ENCODE peak calls at places on chromosomes 2 and 18, in eight cellular contexts. Y, G, O, E, J, V, H and Z are unnamed samples.

GRCh38 chr2:62149708-62150107 is 46.2 kb upstream of the B3GNT2 start:
- DNase-seq in Y (no peak), G (peak; percentile 56), O (no peak), E (peak; percentile 95), J (peak; percentile 80), V (peak; percentile 83), H (no peak), Z (no peak)

GRCh38 chr2:25558262-25558661 is 115.1 kb downstream of the DTNB start:
- DNase-seq in Y (peak; percentile 78), G (peak; percentile 18), O (peak; percentile 22), E (peak; percentile 74), J (peak; percentile 82), V (peak; percentile 57), H (no peak), Z (no peak)

GRCh38 chr2:200320344-200320743 is 13.9 kb downstream of the SPATS2L start:
- DNase-seq in Y (no peak), G (no peak), O (no peak), E (no peak), J (no peak), V (peak; percentile 56), H (no peak), Z (no peak)

GRCh38 chr2:165082479-165082878 is 121.4 kb downstream of the SCN3A start:
- DNase-seq in Y (no peak), G (no peak), O (no peak), E (no peak), J (no peak), V (no peak), H (no peak), Z (no peak)

GRCh38 chr2:3595985-3596384 is 1.1 kb downstream of the COLEC11 start:
- DNase-seq in Y (peak; percentile 82), G (no peak), O (no peak), E (no peak), J (no peak), V (no peak), H (no peak), Z (no peak)

GRCh38 chr18:11946756-11947155 is 34.6 kb upstream of the IMPA2 start:
- DNase-seq in Y (no peak), G (no peak), O (no peak), E (peak; percentile 76), J (peak; percentile 68), V (peak; percentile 77), H (peak; percentile 64), Z (no peak)

GRCh38 chr2:189024861-189025618 is 50.9 kb downstream of the COL3A1 start:
- DNase-seq in Y (no peak), G (no peak), O (no peak), E (peak; percentile 47), J (peak; percentile 16), V (peak; percentile 13), H (no peak), Z (peak; percentile 42)

GRCh38 chr18:11154983-11155759 is 5.8 kb upstream of the PIEZO2 start:
- DNase-seq in Y (no peak), G (no peak), O (no peak), E (no peak), J (no peak), V (no peak), H (no peak), Z (no peak)

GRCh38 chr2:9408641-9409151 is 14.6 kb downstream of the ITGB1BP1 start:
- DNase-seq in Y (no peak), G (no peak), O (no peak), E (no peak), J (no peak), V (peak; percentile 17), H (no peak), Z (no peak)

GRCh38 chr2:108612514-108613183 is 78.4 kb downstream of the LIMS1 start:
- DNase-seq in Y (peak; percentile 82), G (no peak), O (no peak), E (no peak), J (no peak), V (no peak), H (no peak), Z (no peak)

GRCh38 chr2:64405476-64406406 is 48.2 kb upstream of the LGALSL start:
- DNase-seq in Y (no peak), G (no peak), O (no peak), E (peak; percentile 90), J (no peak), V (peak; percentile 64), H (peak; percentile 73), Z (no peak)

GRCh38 chr2:96890252-96890651 is 20.4 kb upstream of the SEMA4C start:
- DNase-seq in Y (no peak), G (no peak), O (no peak), E (no peak), J (no peak), V (no peak), H (no peak), Z (no peak)

GRCh38 chr18:56661414-56662101 is 10.4 kb downstream of the WDR7 start:
- DNase-seq in Y (no peak), G (no peak), O (no peak), E (no peak), J (no peak), V (peak; percentile 42), H (no peak), Z (no peak)

GRCh38 chr2:197993830-197994229 is 189.4 kb downstream of the PLCL1 start:
- DNase-seq in Y (no peak), G (no peak), O (no peak), E (peak; percentile 16), J (no peak), V (peak; percentile 88), H (no peak), Z (no peak)

GRCh38 chr2:109636290-109636675 is 22.1 kb downstream of the SOWAHC start:
- DNase-seq in Y (no peak), G (no peak), O (no peak), E (peak; percentile 52), J (no peak), V (no peak), H (no peak), Z (no peak)

GRCh38 chr2:187875836-187876235 is 321.6 kb upstream of the TFPI start:
- DNase-seq in Y (no peak), G (no peak), O (no peak), E (no peak), J (no peak), V (no peak), H (no peak), Z (no peak)

GRCh38 chr2:173349295-173349694 is 5.4 kb upstream of the CDCA7 start:
- DNase-seq in Y (no peak), G (no peak), O (no peak), E (no peak), J (no peak), V (no peak), H (no peak), Z (no peak)

GRCh38 chr18:13245481-13246000 is 27.0 kb downstream of the LDLRAD4 start:
- DNase-seq in Y (no peak), G (no peak), O (no peak), E (no peak), J (no peak), V (no peak), H (no peak), Z (peak; percentile 43)

GRCh38 chr2:188628989-188629889 is 337.6 kb downstream of the GULP1 start:
- DNase-seq in Y (no peak), G (peak; percentile 28), O (no peak), E (peak; percentile 45), J (peak; percentile 32), V (peak; percentile 24), H (no peak), Z (no peak)

GRCh38 chr2:131112477-131113027 is 7.4 kb downstream of the PLEKHB2 start:
- DNase-seq in Y (no peak), G (no peak), O (no peak), E (peak; percentile 45), J (no peak), V (no peak), H (no peak), Z (no peak)

GRCh38 chr2:132797551-132797950 is 127.5 kb upstream of the LYPD1 start:
- DNase-seq in Y (no peak), G (no peak), O (no peak), E (peak; percentile 4), J (peak; percentile 53), V (peak; percentile 85), H (no peak), Z (no peak)

GRCh38 chr2:238105506-238106338 is 5.6 kb downstream of the ESPNL start:
- DNase-seq in Y (no peak), G (no peak), O (no peak), E (no peak), J (no peak), V (no peak), H (peak; percentile 40), Z (peak; percentile 53)

GRCh38 chr18:34352385-34353163 is 127.9 kb upstream of the NOL4 start:
- DNase-seq in Y (no peak), G (no peak), O (no peak), E (no peak), J (no peak), V (no peak), H (no peak), Z (peak; percentile 13)

GRCh38 chr2:44707945-44708645 is 233.4 kb upstream of the SIX3 start:
- DNase-seq in Y (peak; percentile 25), G (peak; percentile 41), O (no peak), E (no peak), J (no peak), V (peak; percentile 30), H (no peak), Z (no peak)